ENCODE peak calls at places on chromosomes 7 and 10, in ten cellular contexts. L, F, B, S, Y, P, C, H, R and W are unnamed samples.

GRCh38 chr7:112986256-112987031 is 100.2 kb downstream of the GPR85 start:
- DNase-seq in F (no peak), H (no peak), P (no peak), C (no peak), L (no peak), R (no peak), B (no peak), Y (peak), S (no peak), W (no peak)

GRCh38 chr7:103121641-103122040 is 27.3 kb downstream of the NAPEPLD start:
- DNase-seq in Y (no peak), F (no peak), R (no peak), B (no peak), H (no peak), C (no peak), S (no peak), P (no peak), L (no peak), W (peak)

GRCh38 chr10:102310356-102311024 is 65.2 kb downstream of the GBF1 start:
- DNase-seq in S (peak), C (no peak), F (no peak), B (no peak), L (no peak), P (no peak), H (no peak), R (no peak), Y (peak), W (no peak)

GRCh38 chr7:29723599-29723998 is 82.7 kb upstream of the WIPF3 start:
- DNase-seq in S (no peak), R (peak), F (no peak), C (no peak), L (no peak), B (no peak), H (no peak), P (no peak), Y (peak), W (no peak)

GRCh38 chr10:78432582-78432981 is 398.9 kb downstream of the RPS24 start:
- DNase-seq in S (no peak), Y (peak), P (no peak), C (no peak), F (no peak), H (no peak), L (no peak), R (no peak), B (no peak), W (no peak)

GRCh38 chr10:3779146-3779707 is 5.8 kb downstream of the KLF6 start:
- DNase-seq in S (no peak), L (no peak), Y (peak), H (no peak), B (no peak), F (no peak), R (no peak), C (peak), P (peak), W (no peak)

GRCh38 chr10:74882831-74883230 is 56.4 kb downstream of the KAT6B start:
- DNase-seq in S (no peak), B (no peak), H (no peak), Y (peak), F (no peak), P (no peak), R (no peak), C (no peak), L (no peak), W (no peak)

GRCh38 chr10:23172429-23172828 is 19.7 kb upstream of the PTF1A start:
- DNase-seq in Y (no peak), R (no peak), S (no peak), F (no peak), L (no peak), P (no peak), H (no peak), B (no peak), C (no peak), W (no peak)

GRCh38 chr7:140696024-140696678 is 357 bp upstream of the NDUFB2 start:
- DNase-seq in Y (peak), S (peak), B (peak), H (no peak), P (peak), C (peak), R (peak), F (peak), L (no peak), W (peak)

GRCh38 chr7:35971133-35971995 is 170.5 kb downstream of the SEPTIN7 start:
- DNase-seq in R (no peak), B (no peak), Y (peak), P (no peak), H (peak), F (no peak), L (no peak), S (no peak), C (no peak), W (peak)

GRCh38 chr10:117653170-117653515 is 110.6 kb downstream of the EMX2 start:
- DNase-seq in Y (peak), H (peak), P (no peak), R (peak), L (no peak), F (no peak), C (no peak), S (peak), B (no peak), W (peak)

GRCh38 chr7:41052736-41053135 is 650.2 kb downstream of the INHBA start:
- DNase-seq in S (no peak), F (no peak), B (no peak), Y (no peak), P (no peak), H (no peak), L (no peak), C (no peak), R (no peak), W (no peak)

GRCh38 chr10:12502526-12503274 is 153.4 kb downstream of the CAMK1D start:
- DNase-seq in H (no peak), L (no peak), S (no peak), Y (no peak), C (no peak), R (no peak), F (no peak), B (no peak), P (no peak), W (no peak)

GRCh38 chr7:8052824-8053223 is 84.2 kb downstream of the GLCCI1 start:
- DNase-seq in P (no peak), B (no peak), H (no peak), L (no peak), F (no peak), S (no peak), Y (no peak), R (no peak), C (no peak), W (no peak)

GRCh38 chr7:123538897-123539296 is 4.5 kb upstream of the IQUB start:
- DNase-seq in C (no peak), H (no peak), Y (no peak), B (no peak), L (no peak), R (no peak), S (no peak), P (no peak), F (no peak), W (no peak)

GRCh38 chr10:69458426-69459100 is 7.3 kb downstream of the TSPAN15 start:
- DNase-seq in H (no peak), B (no peak), P (no peak), S (no peak), F (no peak), Y (no peak), L (no peak), R (peak), C (no peak), W (no peak)

GRCh38 chr7:6257602-6258001 is 14.8 kb downstream of the CYTH3 start:
- DNase-seq in L (no peak), H (no peak), S (no peak), C (no peak), F (no peak), R (no peak), Y (no peak), B (no peak), P (no peak), W (no peak)